ENCODE peak calls at places on chromosomes 7 and 10, in six cellular contexts. K, Q, V, I, Y and J are unnamed samples.

GRCh38 chr10:1551636-1552338 is 185.5 kb downstream of the ADARB2 start:
- DNase-seq in K (no peak), Q (no peak), V (no peak), I (no peak), Y (peak), J (no peak)

GRCh38 chr10:120541971-120542370 is 84.9 kb downstream of the PLPP4 start:
- DNase-seq in K (no peak), Q (no peak), V (no peak), I (no peak), Y (no peak), J (no peak)

GRCh38 chr10:73117976-73118743 is 7.9 kb downstream of the NUDT13 start:
- DNase-seq in K (no peak), Q (no peak), V (no peak), I (no peak), Y (no peak), J (no peak)

GRCh38 chr10:104333728-104334373 is 4.4 kb downstream of the ITPRIP start:
- DNase-seq in K (peak), Q (no peak), V (peak), I (no peak), Y (peak), J (peak)

GRCh38 chr10:110502851-110503301 is 5.2 kb downstream of the DUSP5 start:
- DNase-seq in K (no peak), Q (no peak), V (no peak), I (no peak), Y (no peak), J (no peak)

GRCh38 chr10:75588031-75588430 is 156.6 kb downstream of the LRMDA start:
- DNase-seq in K (no peak), Q (no peak), V (no peak), I (no peak), Y (no peak), J (no peak)

GRCh38 chr7:141877365-141877764 is 36.1 kb upstream of the PRSS37 start:
- DNase-seq in K (no peak), Q (no peak), V (no peak), I (no peak), Y (no peak), J (no peak)

GRCh38 chr7:158094046-158094445 is 493.6 kb downstream of the PTPRN2 start:
- DNase-seq in K (no peak), Q (no peak), V (peak), I (no peak), Y (peak), J (no peak)

GRCh38 chr7:34849163-34849960 is 187.9 kb downstream of the DPY19L1 start:
- DNase-seq in K (no peak), Q (no peak), V (no peak), I (no peak), Y (no peak), J (no peak)

GRCh38 chr10:62380002-62380401 is 5.8 kb downstream of the ZNF365 start:
- DNase-seq in K (no peak), Q (no peak), V (no peak), I (no peak), Y (no peak), J (no peak)
- TF ChIP-seq CTCF in K (no peak), Q (no peak), V (no peak), I (no peak), Y (no peak), J (no peak)

DNA sequence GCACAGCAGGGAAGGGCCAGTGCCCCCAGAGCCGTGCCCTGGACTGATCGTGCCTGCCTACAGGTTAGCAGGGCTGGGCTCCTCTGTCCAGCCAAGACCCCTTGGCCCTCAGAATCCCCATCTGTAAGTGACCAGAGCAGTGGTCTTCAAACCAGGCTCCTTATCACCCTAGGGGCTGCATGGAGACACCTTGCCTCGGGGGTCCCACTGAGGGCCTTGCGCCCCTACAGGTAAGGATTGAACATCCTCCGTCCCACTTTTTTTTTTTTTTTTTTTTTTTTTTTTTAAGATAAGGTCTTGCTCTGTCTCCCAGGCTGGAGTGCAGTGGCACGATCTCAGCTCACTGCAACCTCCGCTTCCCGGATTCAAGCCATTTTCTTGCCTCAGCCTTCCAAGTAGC is 32.6 kb upstream of the RADIL start:
- DNase-seq in K (no peak), Q (no peak), V (no peak), I (no peak), Y (no peak), J (no peak)
- TF ChIP-seq CTCF in K (no peak), Q (no peak), V (peak), I (no peak), Y (no peak), J (no peak)

DNA sequence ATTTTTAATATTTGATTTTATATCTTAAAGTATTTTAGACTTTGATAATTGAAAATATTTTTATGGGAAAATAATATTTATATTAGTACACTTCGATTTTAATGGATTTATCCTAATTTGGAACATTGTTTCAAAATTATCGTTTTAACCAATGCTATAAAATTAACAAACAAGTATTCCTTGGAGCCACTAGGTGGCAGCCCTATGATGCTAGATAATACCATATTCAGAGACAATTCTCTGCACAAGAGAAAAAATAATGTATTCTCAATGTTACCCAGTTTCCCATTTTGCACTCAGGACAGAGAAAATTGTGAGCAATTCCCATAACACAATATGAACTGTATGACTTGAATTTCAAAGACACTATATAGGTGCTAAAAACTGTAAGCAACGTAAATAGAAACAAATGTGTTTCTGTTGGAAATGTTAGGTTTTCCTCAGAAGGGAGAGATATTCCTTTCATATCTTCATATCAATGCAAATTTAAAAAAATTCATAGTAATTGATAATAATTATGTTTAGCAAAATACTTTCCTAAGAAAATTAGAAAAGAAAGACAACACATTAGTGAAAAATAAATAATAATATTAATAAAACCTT is 237.8 kb downstream of the SEMA3E start:
- DNase-seq in K (no peak), Q (peak), V (no peak), I (no peak), Y (no peak), J (no peak)
- TF ChIP-seq CTCF in K (peak), Q (peak), V (no peak), I (no peak), Y (no peak), J (no peak)

GRCh38 chr7:46126901-46127300 is 205.8 kb upstream of the IGFBP3 start:
- DNase-seq in K (no peak), Q (no peak), V (no peak), I (no peak), Y (no peak), J (no peak)

GRCh38 chr7:46127805-46128204 is 206.7 kb upstream of the IGFBP3 start:
- DNase-seq in K (no peak), Q (no peak), V (no peak), I (no peak), Y (no peak), J (no peak)

GRCh38 chr7:46133076-46133475 is 212.0 kb upstream of the IGFBP3 start:
- DNase-seq in K (no peak), Q (no peak), V (no peak), I (no peak), Y (no peak), J (no peak)

GRCh38 chr7:46131916-46132795 is 211.1 kb upstream of the IGFBP3 start:
- DNase-seq in K (no peak), Q (peak), V (no peak), I (no peak), Y (peak), J (no peak)

DNA sequence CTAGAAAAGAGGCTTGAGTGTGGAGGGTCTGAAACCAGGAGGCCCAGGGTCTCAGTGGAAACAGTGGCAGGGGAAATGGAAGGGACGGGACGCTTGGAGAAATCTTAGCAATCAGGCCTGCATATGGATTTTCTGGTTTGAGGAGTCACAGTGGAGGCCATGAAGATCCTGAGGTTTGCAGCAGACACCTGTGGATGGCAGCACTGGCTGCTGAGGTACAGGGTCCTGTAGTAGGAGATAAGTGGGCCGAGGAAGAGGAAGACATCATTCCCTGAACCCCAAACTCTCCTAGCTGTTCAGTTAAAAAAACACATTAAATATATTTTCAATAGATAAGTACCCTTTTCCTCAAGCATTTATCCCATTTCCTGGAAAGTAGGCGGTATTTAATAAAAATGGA is 208.8 kb upstream of the IGFBP3 start:
- DNase-seq in K (no peak), Q (no peak), V (no peak), I (no peak), Y (no peak), J (no peak)
- TF ChIP-seq CTCF in K (no peak), Q (no peak), V (peak), I (no peak), Y (no peak), J (no peak)

GRCh38 chr10:125739994-125740679 is 20.6 kb downstream of the EDRF1 start:
- DNase-seq in K (no peak), Q (no peak), V (no peak), I (no peak), Y (no peak), J (no peak)

GRCh38 chr10:125747417-125747816 is 27.9 kb downstream of the EDRF1 start:
- DNase-seq in K (no peak), Q (no peak), V (no peak), I (no peak), Y (no peak), J (no peak)

DNA sequence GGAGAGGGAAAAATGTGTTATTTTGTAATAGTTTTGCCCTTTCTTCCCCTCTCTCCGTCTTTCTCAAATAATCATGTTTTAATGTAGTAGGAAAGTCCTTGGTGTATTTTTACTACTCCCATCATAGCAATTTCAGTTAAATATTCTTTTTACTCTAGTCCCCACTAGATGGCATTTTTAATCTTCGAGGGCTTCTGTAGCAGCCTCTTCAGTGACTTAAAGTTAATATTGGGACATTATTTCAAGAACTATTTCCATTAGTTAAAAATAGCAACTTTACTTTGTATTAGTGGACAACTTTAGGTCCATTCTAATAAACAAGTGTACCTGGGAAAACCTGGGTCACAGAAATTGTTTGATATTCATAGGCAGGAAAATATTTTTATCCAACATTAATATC is 23.0 kb downstream of the EDRF1 start:
- DNase-seq in K (no peak), Q (no peak), V (no peak), I (no peak), Y (no peak), J (no peak)
- TF ChIP-seq CTCF in K (no peak), Q (no peak), V (no peak), I (no peak), Y (no peak), J (no peak)